ENCODE peak calls at places on chromosomes 13 and 19, in four cellular contexts. Y is H9, M is iris pigment epithelial cell, I is GDM1. R is an unnamed sample.
A peak's percentile ranks its signal among the peaks of the same experiment; 100 is the strongest.

GRCh38 chr19:16660763-16661479 is at the start of gene TMEM38A:
- DNase-seq in M (no peak), I (no peak), Y (peak; percentile 47), R (peak; percentile 71)

GRCh38 chr19:45655073-45655472 is 12.9 kb upstream of the GIPR start:
- DNase-seq in Y (no peak), M (no peak), I (no peak), R (no peak)

GRCh38 chr19:56721714-56722113 is 50.2 kb upstream of the ZNF835 start:
- DNase-seq in I (no peak), M (no peak), Y (no peak), R (no peak)

GRCh38 chr13:98775386-98775785 is 22.9 kb upstream of the SLC15A1 start:
- DNase-seq in I (no peak), M (no peak), Y (no peak), R (no peak)

GRCh38 chr13:79549355-79550106 is 68.6 kb downstream of the NDFIP2 start:
- DNase-seq in M (peak; percentile 65), Y (no peak), I (no peak), R (no peak)

GRCh38 chr13:48126944-48127814 is 32.3 kb upstream of the MED4 start:
- DNase-seq in Y (peak; percentile 51), M (peak; percentile 58), I (peak; percentile 54), R (no peak)

GRCh38 chr19:7637374-7638256 is 705 bp downstream of the STXBP2 start:
- DNase-seq in M (peak; percentile 28), I (no peak), Y (no peak), R (no peak)

GRCh38 chr13:25227690-25228089 is 55.6 kb upstream of the AMER2 start:
- DNase-seq in M (no peak), I (no peak), Y (no peak), R (no peak)

GRCh38 chr19:12792048-12792852 is 964 bp downstream of the JUNB start:
- DNase-seq in I (peak; percentile 46), M (peak; percentile 53), Y (peak; percentile 84), R (no peak)

GRCh38 chr13:98450495-98451167 is 126.3 kb downstream of the STK24 start:
- DNase-seq in Y (no peak), M (peak; percentile 22), I (no peak), R (no peak)

GRCh38 chr19:38394488-38394887 is 6.0 kb downstream of the SPRED3 start:
- DNase-seq in I (no peak), Y (peak; percentile 98), M (peak; percentile 68), R (no peak)

GRCh38 chr19:57887195-57887941 is 1.5 kb downstream of the ZNF814 start:
- DNase-seq in I (no peak), M (no peak), Y (peak; percentile 65), R (no peak)

GRCh38 chr19:9836021-9836420 is 903 bp downstream of the PIN1 start:
- DNase-seq in M (peak; percentile 59), I (no peak), Y (no peak), R (no peak)

GRCh38 chr19:49469828-49470614 is 4.0 kb upstream of the FLT3LG start:
- DNase-seq in M (no peak), I (peak; percentile 96), Y (peak; percentile 44), R (no peak)

GRCh38 chr13:81487151-81487550 is 1146.2 kb upstream of the SPRY2 start:
- DNase-seq in M (peak; percentile 44), Y (peak; percentile 50), I (no peak), R (no peak)

GRCh38 chr19:2641332-2641698 is 61.2 kb downstream of the GNG7 start:
- DNase-seq in Y (no peak), I (no peak), M (no peak), R (no peak)

GRCh38 chr13:77678691-77679090 is 18.8 kb upstream of the SLAIN1 start:
- DNase-seq in Y (no peak), M (no peak), I (no peak), R (no peak)

GRCh38 chr19:40714519-40715299 is 2.0 kb downstream of the COQ8B start:
- DNase-seq in I (peak; percentile 93), M (peak; percentile 93), Y (peak; percentile 96), R (peak; percentile 96)

GRCh38 chr13:114057131-114058050 is 75.0 kb downstream of the RASA3 start:
- DNase-seq in Y (no peak), M (no peak), I (peak; percentile 25), R (no peak)

GRCh38 chr19:13154241-13154778 is 4.1 kb downstream of the IER2 start:
- DNase-seq in M (peak; percentile 97), I (peak; percentile 27), Y (peak; percentile 41), R (no peak)

GRCh38 chr13:107271226-107271625 is 703.3 kb upstream of the ARGLU1 start:
- DNase-seq in I (no peak), M (peak; percentile 82), Y (peak; percentile 71), R (no peak)

GRCh38 chr13:23793711-23794110 is 95.5 kb downstream of the MIPEP start:
- DNase-seq in I (no peak), Y (no peak), M (no peak), R (no peak)

GRCh38 chr13:75263741-75264407 is 218.1 kb downstream of the TBC1D4 start:
- DNase-seq in Y (no peak), M (peak; percentile 31), I (no peak), R (no peak)

GRCh38 chr19:47019431-47020041 is at the start of gene NPAS1:
- DNase-seq in Y (peak; percentile 66), I (no peak), M (no peak), R (no peak)